ENCODE peak calls at places on chromosomes 16 and 17, in four cellular contexts. O is K562, N is GM12878, I is HL-60. L is an unnamed sample.

GRCh38 chr17:4310349-4311060 is 46.7 kb upstream of the ANKFY1 start:
- DNase-seq in O (no peak), N (no peak), I (no peak), L (no peak)

GRCh38 chr17:77404812-77405581 is 264.2 kb downstream of the SEC14L1 start:
- DNase-seq in O (no peak), N (peak), I (peak), L (peak)

GRCh38 chr17:2085648-2085949 is 30.7 kb downstream of the HIC1 start:
- DNase-seq in O (no peak), N (no peak), I (no peak), L (no peak)

GRCh38 chr17:63440770-63441335 is 5.3 kb downstream of the CYB561 start:
- DNase-seq in O (no peak), N (no peak), I (no peak), L (no peak)

GRCh38 chr16:80084614-80085013 is 456.2 kb upstream of the DYNLRB2 start:
- DNase-seq in O (peak), N (no peak), I (no peak), L (no peak)

GRCh38 chr16:57801098-57801855 is 1.0 kb downstream of the KIFC3 start:
- DNase-seq in O (no peak), N (no peak), I (no peak), L (no peak)

GRCh38 chr16:30562021-30562420 is 3.8 kb upstream of the ZNF764 start:
- DNase-seq in O (no peak), N (no peak), I (no peak), L (no peak)

GRCh38 chr17:58414596-58414997 is 2.7 kb downstream of the RNF43 start:
- DNase-seq in O (peak), N (no peak), I (no peak), L (no peak)

GRCh38 chr16:2515180-2515803 is 1.5 kb downstream of the ATP6V0C start:
- DNase-seq in O (peak), N (no peak), I (peak), L (no peak)

GRCh38 chr17:74543406-74543805 is 2.5 kb downstream of the CD300C start:
- DNase-seq in O (no peak), N (no peak), I (no peak), L (no peak)

DNA sequence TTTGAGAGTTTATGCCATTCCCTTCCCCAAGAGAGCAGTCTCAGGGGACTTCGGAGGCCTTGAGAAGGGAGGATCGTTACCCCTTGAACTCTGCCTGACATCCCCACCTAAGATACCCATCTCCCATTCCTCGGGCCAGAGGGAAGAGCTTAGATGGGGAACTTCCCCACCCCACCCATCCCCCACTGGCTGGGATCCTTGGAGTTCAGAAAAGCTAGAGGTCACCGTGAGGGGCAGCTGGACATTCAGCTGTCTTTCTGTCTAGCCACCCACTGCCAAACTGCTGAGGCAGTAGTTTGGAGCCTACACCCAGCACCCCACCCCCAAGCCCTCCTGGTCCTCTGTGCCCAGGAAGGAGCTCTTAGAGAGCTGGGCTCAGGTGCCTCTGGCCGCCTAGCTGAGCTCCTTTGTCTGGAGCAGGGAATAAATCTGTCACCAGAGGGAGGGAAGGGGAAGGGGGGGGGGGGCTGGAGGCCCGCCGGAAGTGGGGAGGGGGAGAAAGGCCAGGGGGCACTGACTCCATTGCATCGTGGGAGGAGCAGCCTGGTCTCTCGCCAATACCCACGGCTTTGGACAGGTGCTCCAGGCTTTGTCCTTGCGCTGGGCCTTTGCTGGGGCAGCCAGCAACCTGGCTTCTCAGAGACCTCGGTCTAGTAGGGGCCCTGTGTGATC is 1.0 kb downstream of the HSD11B2 start:
- DNase-seq in O (no peak), N (no peak), I (no peak), L (no peak)
- TF ChIP-seq SPI1 in O (no peak), N (no peak), I (no peak), L (no peak)

DNA sequence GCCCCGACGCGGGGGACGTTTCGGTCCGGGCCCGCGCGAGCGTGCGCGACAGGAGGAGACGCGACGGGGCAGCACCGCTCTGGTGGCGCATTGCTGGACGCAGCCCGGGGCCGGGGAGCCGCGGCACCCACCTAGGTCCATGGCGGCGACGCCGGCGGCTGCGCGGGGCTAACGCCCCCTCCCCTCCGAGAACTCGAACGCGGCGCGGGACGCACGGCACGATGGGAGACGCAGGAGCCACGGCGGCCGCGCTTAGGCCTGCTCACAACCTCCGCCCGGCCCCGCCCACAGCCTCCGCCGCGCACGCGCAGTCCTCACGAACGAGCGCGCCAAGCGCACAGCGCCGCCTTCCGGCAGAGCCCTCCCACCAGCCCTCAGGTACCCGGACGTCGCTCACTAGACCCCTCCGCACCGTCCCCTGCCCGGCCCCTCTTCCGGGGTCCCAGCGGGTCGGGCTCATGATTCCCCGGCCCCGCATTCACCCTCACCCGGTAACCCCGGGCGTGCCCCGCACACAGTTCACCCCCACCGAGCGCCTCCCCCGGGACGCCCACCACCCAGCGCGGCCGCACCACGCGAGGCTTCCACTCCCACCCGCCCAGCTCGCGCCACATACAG is at the start of gene GEMIN4:
- DNase-seq in O (peak), N (peak), I (peak), L (peak)
- TF ChIP-seq POLR2AphosphoS5 in O (no peak), N (peak), I (peak), L (peak)

GRCh38 chr16:85557083-85557975 is 55.8 kb upstream of the GSE1 start:
- DNase-seq in O (peak), N (no peak), I (no peak), L (no peak)

GRCh38 chr16:85557976-85558589 is 55.0 kb upstream of the GSE1 start:
- DNase-seq in O (no peak), N (no peak), I (no peak), L (no peak)

GRCh38 chr16:85554791-85555548 is 58.2 kb upstream of the GSE1 start:
- DNase-seq in O (peak), N (no peak), I (peak), L (no peak)

GRCh38 chr16:85555549-85556455 is 57.3 kb upstream of the GSE1 start:
- DNase-seq in O (no peak), N (no peak), I (peak), L (no peak)

GRCh38 chr16:85556456-85557082 is 56.6 kb upstream of the GSE1 start:
- DNase-seq in O (peak), N (no peak), I (peak), L (peak)
- TF ChIP-seq SPI1 in O (peak), N (peak), I (peak), L (peak)

GRCh38 chr16:4410335-4411075 is 5.9 kb downstream of the CORO7 start:
- DNase-seq in O (no peak), N (no peak), I (no peak), L (no peak)
- TF ChIP-seq POLR2AphosphoS5 in O (no peak), N (peak), I (no peak), L (no peak)

GRCh38 chr16:28259781-28260150 is 32.6 kb upstream of the SBK1 start:
- DNase-seq in O (no peak), N (no peak), I (no peak), L (no peak)
- TF ChIP-seq SPI1 in O (no peak), N (no peak), I (no peak), L (no peak)

GRCh38 chr17:40312131-40312731 is 3.3 kb downstream of the RARA start:
- DNase-seq in O (no peak), N (no peak), I (no peak), L (no peak)
- TF ChIP-seq POLR2AphosphoS5 in O (no peak), N (no peak), I (no peak), L (no peak)

GRCh38 chr16:50253511-50253903 is 12.8 kb upstream of the ADCY7 start:
- DNase-seq in O (no peak), N (no peak), I (no peak), L (no peak)

GRCh38 chr16:50252082-50252611 is 14.2 kb upstream of the ADCY7 start:
- DNase-seq in O (no peak), N (no peak), I (no peak), L (no peak)

GRCh38 chr16:50252874-50253510 is 13.4 kb upstream of the ADCY7 start:
- DNase-seq in O (no peak), N (no peak), I (no peak), L (no peak)

GRCh38 chr16:50254072-50254471 is 12.3 kb upstream of the ADCY7 start:
- DNase-seq in O (peak), N (no peak), I (no peak), L (no peak)

GRCh38 chr16:50251375-50252081 is 14.8 kb upstream of the ADCY7 start:
- DNase-seq in O (no peak), N (no peak), I (no peak), L (no peak)
- TF ChIP-seq SPI1 in O (no peak), N (no peak), I (no peak), L (no peak)

GRCh38 chr17:47967607-47968252 is 3.2 kb upstream of the CDK5RAP3 start:
- DNase-seq in O (no peak), N (no peak), I (no peak), L (no peak)
- TF ChIP-seq POLR2AphosphoS5 in O (no peak), N (no peak), I (no peak), L (no peak)

DNA sequence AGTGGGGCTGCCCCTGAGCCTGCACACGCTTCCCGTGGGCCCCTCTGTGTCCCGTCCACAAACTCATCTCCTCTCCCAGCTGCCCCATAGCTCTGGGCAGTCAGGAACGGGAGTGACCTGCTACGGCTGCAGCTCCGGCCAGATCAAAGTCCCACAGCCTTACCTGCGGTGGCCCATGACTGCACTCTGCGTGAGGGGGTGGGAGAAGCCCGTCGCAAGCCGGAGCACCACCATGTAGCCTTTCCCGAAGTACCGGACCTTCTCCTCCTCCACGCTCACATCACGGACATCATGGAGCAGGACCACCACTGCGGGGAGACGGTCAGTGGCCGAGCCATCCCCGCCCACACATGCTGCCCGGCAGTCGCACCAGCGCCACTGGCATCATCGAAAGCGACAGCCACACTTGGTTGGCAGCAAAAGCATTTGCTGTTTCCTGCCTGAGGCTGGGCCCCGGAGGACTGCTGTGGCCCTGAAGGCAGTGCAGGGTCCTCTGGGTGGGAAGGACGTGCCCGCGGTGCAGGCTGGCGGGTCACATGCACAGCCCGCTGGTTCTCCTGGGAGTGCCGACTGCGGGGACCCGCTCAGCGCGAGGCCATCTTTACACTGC is 6.2 kb downstream of the CYBC1 start:
- DNase-seq in O (no peak), N (no peak), I (no peak), L (no peak)
- TF ChIP-seq SPI1 in O (no peak), N (no peak), I (no peak), L (no peak)

DNA sequence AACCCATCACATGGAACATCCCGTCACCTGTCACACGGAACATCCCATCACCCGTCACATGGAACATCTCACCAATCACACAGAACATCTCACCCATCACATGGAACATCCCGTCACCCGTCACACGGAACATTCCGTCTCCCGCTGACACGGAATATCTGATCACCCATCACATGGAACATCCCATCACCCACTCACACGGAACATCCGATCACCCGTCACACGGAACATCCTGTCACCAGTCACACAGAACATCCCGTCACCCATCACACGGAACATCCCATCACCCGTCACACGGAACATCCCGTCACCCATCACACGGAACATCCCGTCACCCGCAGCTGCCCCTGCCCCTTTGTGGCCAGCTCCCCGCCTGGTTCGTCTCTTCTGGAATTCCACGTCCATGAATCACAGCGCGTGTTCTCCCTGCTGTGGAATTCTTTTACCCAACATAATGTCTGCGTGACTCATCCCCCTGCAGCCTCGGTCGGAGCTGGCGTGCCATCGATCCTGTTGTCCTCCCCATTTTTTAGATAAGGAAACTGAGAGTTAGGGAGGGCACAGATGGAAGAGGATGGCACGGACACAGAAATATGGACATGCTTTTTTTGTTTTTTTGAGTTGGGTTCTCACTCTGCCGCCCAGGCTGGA is 5.6 kb downstream of the CPNE7 start:
- DNase-seq in O (no peak), N (no peak), I (no peak), L (no peak)
- TF ChIP-seq POLR2AphosphoS5 in O (no peak), N (no peak), I (no peak), L (no peak)